ENCODE peak calls at places on chromosome 13, in five cellular contexts. H is ascending aorta, Y is AG04450, L is B cell, T is tibial nerve. Z is an unnamed sample.

GRCh38 chr13:46134961-46135522 is 30.2 kb upstream of the CPB2 start:
- DNase-seq in H (no peak), Y (no peak), L (no peak), T (no peak), Z (no peak)

GRCh38 chr13:50993908-50994307 is 84.3 kb downstream of the RNASEH2B start:
- DNase-seq in H (no peak), Y (no peak), L (no peak), T (no peak), Z (no peak)

GRCh38 chr13:99359493-99359892 is 52.3 kb upstream of the GPR183 start:
- DNase-seq in H (no peak), Y (no peak), L (no peak), T (no peak), Z (no peak)

GRCh38 chr13:59447846-59448620 is 715.7 kb downstream of the DIAPH3 start:
- DNase-seq in H (no peak), Y (peak), L (no peak), T (no peak), Z (no peak)

GRCh38 chr13:60214213-60215079 is 50.7 kb upstream of the DIAPH3 start:
- DNase-seq in H (no peak), Y (no peak), L (no peak), T (no peak), Z (no peak)

GRCh38 chr13:97951376-97951775 is 2.1 kb upstream of the IPO5 start:
- DNase-seq in H (no peak), Y (no peak), L (no peak), T (no peak), Z (no peak)

GRCh38 chr13:25085125-25085742 is 10.7 kb upstream of the PABPC3 start:
- DNase-seq in H (no peak), Y (no peak), L (no peak), T (no peak), Z (peak)

GRCh38 chr13:59689057-59689456 is 474.7 kb downstream of the DIAPH3 start:
- DNase-seq in H (no peak), Y (no peak), L (no peak), T (no peak), Z (no peak)

GRCh38 chr13:83221813-83222241 is 660.4 kb downstream of the SLITRK1 start:
- DNase-seq in H (no peak), Y (peak), L (no peak), T (no peak), Z (no peak)

GRCh38 chr13:19561585-19561984 is 253 bp upstream of the TPTE2 start:
- DNase-seq in H (no peak), Y (no peak), L (no peak), T (no peak), Z (no peak)

GRCh38 chr13:107234315-107234714 is 666.4 kb upstream of the ARGLU1 start:
- DNase-seq in H (no peak), Y (no peak), L (no peak), T (no peak), Z (no peak)

GRCh38 chr13:63455938-63456337 is 2040.3 kb upstream of the PCDH20 start:
- DNase-seq in H (no peak), Y (no peak), L (no peak), T (no peak), Z (no peak)

GRCh38 chr13:102933076-102933922 is 87.5 kb downstream of the ERCC5 start:
- DNase-seq in H (no peak), Y (no peak), L (no peak), T (no peak), Z (no peak)

GRCh38 chr13:101115762-101116161 is 300.5 kb downstream of the NALCN start:
- DNase-seq in H (no peak), Y (no peak), L (no peak), T (no peak), Z (no peak)

GRCh38 chr13:77425705-77426104 is 98.8 kb upstream of the MYCBP2 start:
- DNase-seq in H (no peak), Y (no peak), L (no peak), T (no peak), Z (no peak)

GRCh38 chr13:66154981-66155380 is 1075.2 kb downstream of the PCDH9 start:
- DNase-seq in H (no peak), Y (no peak), L (no peak), T (no peak), Z (no peak)

GRCh38 chr13:97134364-97135095 is 87.6 kb upstream of the MBNL2 start:
- DNase-seq in H (no peak), Y (no peak), L (no peak), T (no peak), Z (no peak)

GRCh38 chr13:37806666-37807065 is 62.9 kb downstream of the TRPC4 start:
- DNase-seq in H (no peak), Y (no peak), L (no peak), T (no peak), Z (no peak)

GRCh38 chr13:26022538-26023292 is 29.1 kb downstream of the SHISA2 start:
- DNase-seq in H (no peak), Y (no peak), L (no peak), T (no peak), Z (no peak)

GRCh38 chr13:72431981-72432617 is 295.3 kb downstream of the MZT1 start:
- DNase-seq in H (no peak), Y (no peak), L (no peak), T (no peak), Z (no peak)

GRCh38 chr13:87094646-87095045 is 576.5 kb upstream of the SLITRK5 start:
- DNase-seq in H (no peak), Y (no peak), L (no peak), T (no peak), Z (no peak)

GRCh38 chr13:22114630-22115311 is 443.9 kb downstream of the FGF9 start:
- DNase-seq in H (no peak), Y (no peak), L (peak), T (no peak), Z (peak)

GRCh38 chr13:24176351-24177101 is 16.0 kb downstream of the SPATA13 start:
- DNase-seq in H (no peak), Y (no peak), L (no peak), T (no peak), Z (no peak)

GRCh38 chr13:45143346-45143751 is 23.0 kb downstream of the GTF2F2 start:
- DNase-seq in H (no peak), Y (peak), L (no peak), T (no peak), Z (no peak)

GRCh38 chr13:110705826-110706569 is at the start of gene CARS2:
- DNase-seq in H (peak), Y (peak), L (peak), T (peak), Z (peak)
- TF ChIP-seq CTCF in H (peak), Y (peak), L (peak), T (peak), Z (no peak)

DNA sequence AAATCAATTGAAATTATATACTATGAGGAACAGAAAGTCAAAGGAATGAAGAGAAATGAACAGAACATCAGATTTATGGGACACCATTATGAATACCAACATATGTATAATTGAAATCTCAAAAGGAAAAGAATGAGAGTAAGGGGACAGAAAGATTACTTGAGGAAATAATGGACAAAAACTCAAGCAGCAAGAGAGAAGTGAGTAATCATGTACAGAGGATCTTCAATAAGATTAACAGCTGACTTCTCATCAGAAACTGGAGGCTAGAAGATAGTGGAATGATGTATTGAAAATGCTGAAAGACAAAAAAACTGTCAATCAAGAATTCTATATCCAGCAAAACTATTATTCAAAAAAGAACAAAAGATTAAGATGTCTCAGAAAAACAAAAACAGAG is 10.4 kb downstream of the MTUS2 start:
- DNase-seq in H (no peak), Y (no peak), L (no peak), T (no peak), Z (no peak)
- TF ChIP-seq CTCF in H (no peak), Y (no peak), L (no peak), T (no peak), Z (no peak)

GRCh38 chr13:110712849-110713641 is 455 bp upstream of the ING1 start:
- DNase-seq in H (peak), Y (peak), L (peak), T (peak), Z (peak)

GRCh38 chr13:110714798-110715394 is 1.4 kb downstream of the ING1 start:
- DNase-seq in H (no peak), Y (no peak), L (peak), T (peak), Z (no peak)

GRCh38 chr13:110713642-110713952 is at the start of gene ING1:
- DNase-seq in H (no peak), Y (no peak), L (no peak), T (no peak), Z (no peak)

GRCh38 chr13:110715395-110716234 is 2.1 kb downstream of the ING1 start:
- DNase-seq in H (peak), Y (peak), L (peak), T (peak), Z (peak)

GRCh38 chr13:110713981-110714797 is 689 bp downstream of the ING1 start:
- DNase-seq in H (no peak), Y (no peak), L (peak), T (peak), Z (peak)
- TF ChIP-seq CTCF in H (no peak), Y (no peak), L (peak), T (no peak), Z (peak)

GRCh38 chr13:48750588-48751383 is 97.1 kb downstream of the CYSLTR2 start:
- DNase-seq in H (no peak), Y (no peak), L (no peak), T (peak), Z (no peak)
- TF ChIP-seq CTCF in H (no peak), Y (peak), L (no peak), T (no peak), Z (no peak)

GRCh38 chr13:84574851-84575250 is 692.6 kb upstream of the SLITRK1 start:
- DNase-seq in H (no peak), Y (no peak), L (no peak), T (no peak), Z (no peak)
- TF ChIP-seq CTCF in H (no peak), Y (peak), L (no peak), T (no peak), Z (no peak)

GRCh38 chr13:79480954-79481684 is at the start of gene NDFIP2:
- DNase-seq in H (peak), Y (peak), L (peak), T (peak), Z (peak)
- TF ChIP-seq CTCF in H (no peak), Y (no peak), L (no peak), T (no peak), Z (no peak)

GRCh38 chr13:113902956-113903355 is 39.1 kb upstream of the GAS6 start:
- DNase-seq in H (no peak), Y (no peak), L (no peak), T (no peak), Z (no peak)

GRCh38 chr13:113901642-113902041 is 37.8 kb upstream of the GAS6 start:
- DNase-seq in H (no peak), Y (no peak), L (no peak), T (no peak), Z (no peak)

GRCh38 chr13:113900646-113901045 is 36.8 kb upstream of the GAS6 start:
- DNase-seq in H (no peak), Y (no peak), L (no peak), T (no peak), Z (no peak)

GRCh38 chr13:113902536-113902935 is 38.7 kb upstream of the GAS6 start:
- DNase-seq in H (no peak), Y (no peak), L (no peak), T (no peak), Z (no peak)

GRCh38 chr13:113901231-113901630 is 37.4 kb upstream of the GAS6 start:
- DNase-seq in H (no peak), Y (no peak), L (no peak), T (no peak), Z (no peak)
- TF ChIP-seq CTCF in H (no peak), Y (no peak), L (no peak), T (no peak), Z (no peak)

Z was measured in GM12865.